ENCODE peak calls at places on chromosomes 13 and 19, in five cellular contexts. R is dorsolateral prefrontal cortex; K is posterior cingulate gyrus; S is HT1080; M is T-helper 2 cell treated with Interferon-gamma antibody and Interleukin-4, amounts not matched to agents 5 μg/mL and 100 μg/mL, for 36 hours. W is an unnamed sample.

GRCh38 chr19:40393894-40394815 is 4.2 kb upstream of the HIPK4 start:
- DNase-seq in M (no peak), R (no peak), K (no peak), S (no peak), W (no peak)

GRCh38 chr13:102913924-102914628 is 68.2 kb downstream of the ERCC5 start:
- DNase-seq in S (peak; percentile 42), M (no peak), R (no peak), K (no peak), W (no peak)

GRCh38 chr13:113129921-113130750 is 7.5 kb downstream of the F10 start:
- DNase-seq in K (no peak), R (no peak), S (no peak), M (no peak), W (no peak)

GRCh38 chr19:18317998-18318800 is 4.7 kb downstream of the LSM4 start:
- DNase-seq in M (peak; percentile 40), R (no peak), K (no peak), S (no peak), W (no peak)

GRCh38 chr19:20167020-20167644 is at the start of gene ZNF486:
- DNase-seq in S (peak; percentile 73), R (peak; percentile 99), K (peak; percentile 95), M (peak; percentile 82), W (peak; percentile 46)

GRCh38 chr19:23440207-23440606 is 44.9 kb upstream of the ZNF91 start:
- DNase-seq in K (no peak), M (no peak), R (no peak), S (no peak), W (no peak)

GRCh38 chr13:41561179-41561578 is 103.8 kb downstream of the RGCC start:
- DNase-seq in R (no peak), S (no peak), M (no peak), K (no peak), W (no peak)

GRCh38 chr13:28349901-28350654 is 144.8 kb downstream of the FLT1 start:
- DNase-seq in M (no peak), R (no peak), K (no peak), S (no peak), W (no peak)

GRCh38 chr19:31444931-31445330 is 95.7 kb upstream of the TSHZ3 start:
- DNase-seq in M (no peak), K (no peak), R (no peak), S (no peak), W (no peak)

GRCh38 chr13:48532146-48532472 is 771 bp downstream of the RCBTB2 start:
- DNase-seq in K (no peak), S (no peak), R (no peak), M (no peak), W (no peak)

GRCh38 chr13:59607780-59608233 is 555.9 kb downstream of the DIAPH3 start:
- DNase-seq in K (no peak), R (no peak), S (no peak), M (no peak), W (no peak)

GRCh38 chr13:29577135-29578051 is 18.1 kb downstream of the SLC7A1 start:
- DNase-seq in K (no peak), S (no peak), M (no peak), R (no peak), W (no peak)

GRCh38 chr19:18423258-18424020 is 4.2 kb downstream of the SSBP4 start:
- DNase-seq in K (no peak), R (no peak), S (no peak), M (no peak), W (no peak)

GRCh38 chr19:48094129-48094842 is 16.3 kb downstream of the PLA2G4C start:
- DNase-seq in R (no peak), M (no peak), K (no peak), S (no peak), W (no peak)

GRCh38 chr13:46896346-46897138 is at the start of gene HTR2A:
- DNase-seq in R (peak; percentile 68), M (no peak), S (peak; percentile 37), K (peak; percentile 32), W (no peak)

GRCh38 chr19:16001481-16002312 is 52.9 kb downstream of the OR10H4 start:
- DNase-seq in S (peak; percentile 20), K (no peak), M (peak; percentile 47), R (no peak), W (no peak)

GRCh38 chr13:105363747-105364177 is 1171.7 kb downstream of the EFNB2 start:
- DNase-seq in K (no peak), S (no peak), M (no peak), R (no peak), W (no peak)

GRCh38 chr19:12873891-12874745 is 7.1 kb downstream of the DNASE2 start:
- DNase-seq in S (no peak), R (no peak), M (no peak), K (no peak), W (no peak)

GRCh38 chr13:54890976-54891375 is 1862.4 kb downstream of the OLFM4 start:
- DNase-seq in R (no peak), K (no peak), M (no peak), S (no peak), W (no peak)

GRCh38 chr19:13817018-13817614 is 21.9 kb downstream of the ZSWIM4 start:
- DNase-seq in R (no peak), S (no peak), M (no peak), K (no peak), W (no peak)

GRCh38 chr13:108306768-108307332 is 37.3 kb downstream of the TNFSF13B start:
- DNase-seq in S (no peak), R (no peak), K (no peak), M (no peak), W (no peak)

GRCh38 chr13:95535243-95535642 is 17.3 kb upstream of the CLDN10 start:
- DNase-seq in R (no peak), K (no peak), S (peak; percentile 98), M (peak; percentile 10), W (no peak)

GRCh38 chr13:52779028-52779612 is 39.5 kb upstream of the CNMD start:
- DNase-seq in R (no peak), K (peak; percentile 18), M (no peak), S (no peak), W (no peak)

GRCh38 chr13:39201075-39201630 is 162.9 kb downstream of the NHLRC3 start:
- DNase-seq in M (no peak), R (no peak), S (peak; percentile 13), K (no peak), W (no peak)

GRCh38 chr13:79943633-79944032 is 397.3 kb downstream of the SPRY2 start:
- DNase-seq in R (no peak), M (no peak), K (no peak), S (no peak), W (no peak)

GRCh38 chr19:50318438-50318837 is 10.7 kb downstream of the KCNC3 start:
- DNase-seq in M (no peak), S (no peak), R (no peak), K (no peak), W (no peak)

GRCh38 chr13:20847298-20847697 is 55.2 kb downstream of the XPO4 start:
- DNase-seq in R (no peak), K (no peak), S (no peak), M (no peak), W (no peak)

GRCh38 chr13:42762917-42763316 is 18.5 kb upstream of the FAM216B start:
- DNase-seq in R (no peak), S (peak; percentile 87), K (no peak), M (no peak), W (no peak)

GRCh38 chr13:108496364-108497215 is 132.8 kb upstream of the MYO16 start:
- DNase-seq in K (no peak), R (no peak), S (no peak), M (no peak), W (no peak)

GRCh38 chr13:75135325-75135825 is 346.6 kb downstream of the TBC1D4 start:
- DNase-seq in M (no peak), S (peak; percentile 97), K (no peak), R (no peak), W (no peak)

GRCh38 chr19:57242821-57243220 is 2.4 kb downstream of the ZNF805 start:
- DNase-seq in S (no peak), K (no peak), M (no peak), R (no peak), W (no peak)

GRCh38 chr13:45879666-45880065 is 28.1 kb upstream of the SIAH3 start:
- DNase-seq in R (no peak), M (no peak), K (no peak), S (peak; percentile 60), W (no peak)

GRCh38 chr19:18000981-18001836 is 6.8 kb upstream of the ARRDC2 start:
- DNase-seq in M (peak; percentile 94), S (peak; percentile 87), R (peak; percentile 63), K (peak; percentile 69), W (peak; percentile 63)

GRCh38 chr19:43704002-43704705 is 11.7 kb upstream of the IRGC start:
- DNase-seq in M (no peak), R (no peak), S (peak; percentile 20), K (no peak), W (no peak)

GRCh38 chr19:50330365-50331078 is 1.3 kb upstream of the KCNC3 start:
- DNase-seq in K (peak; percentile 92), M (peak; percentile 90), S (no peak), R (peak; percentile 75), W (peak; percentile 88)

GRCh38 chr19:29793116-29793727 is 18.6 kb upstream of the CCNE1 start:
- DNase-seq in M (no peak), S (no peak), R (no peak), K (no peak), W (no peak)

GRCh38 chr19:43648633-43649032 is 9.0 kb upstream of the CADM4 start:
- DNase-seq in K (no peak), M (no peak), S (no peak), R (no peak), W (no peak)

GRCh38 chr13:42354246-42355117 is 82.5 kb downstream of the AKAP11 start:
- DNase-seq in K (no peak), M (peak; percentile 65), S (peak; percentile 85), R (peak; percentile 21), W (no peak)

W was measured in D721Med.